ENCODE peak calls at places on chromosomes 6 and 20, in nine cellular contexts. Y is sigmoid colon; D is right lobe of liver; T is CD8-positive, alpha-beta T cell; B is right cardiac atrium; Z is heart left ventricle; I is mammary epithelial cell; J is ovary; P is RWPE2. S is an unnamed sample.

GRCh38 chr6:104623052-104623690 is 236.5 kb downstream of the HACE1 start:
- DNase-seq in Y (no peak), D (no peak), T (no peak), B (no peak), Z (no peak), I (no peak), J (no peak), P (no peak), S (no peak)

GRCh38 chr6:37557645-37558114 is 58.0 kb upstream of the CCDC167 start:
- DNase-seq in Y (no peak), D (no peak), T (no peak), B (no peak), Z (no peak), I (peak; percentile 10), J (no peak), P (no peak), S (no peak)

GRCh38 chr6:109769213-109769612 is 78.1 kb downstream of the FIG4 start:
- DNase-seq in Y (no peak), D (no peak), T (no peak), B (no peak), Z (no peak), I (no peak), J (no peak), P (no peak), S (no peak)

GRCh38 chr20:10861619-10862018 is 187.8 kb upstream of the JAG1 start:
- DNase-seq in Y (no peak), D (no peak), T (no peak), B (no peak), Z (no peak), I (peak; percentile 33), J (no peak), P (no peak), S (no peak)

GRCh38 chr6:29504961-29505360 is 17.2 kb upstream of the MAS1L start:
- DNase-seq in Y (no peak), D (peak; percentile 46), T (no peak), B (no peak), Z (no peak), I (no peak), J (no peak), P (no peak), S (no peak)

GRCh38 chr6:1388927-1389790 is at the start of gene FOXF2:
- DNase-seq in Y (peak; percentile 85), D (no peak), T (no peak), B (peak; percentile 39), Z (no peak), I (no peak), J (no peak), P (no peak), S (no peak)

GRCh38 chr20:5718896-5719595 is 31.2 kb upstream of the SHLD1 start:
- DNase-seq in Y (no peak), D (peak; percentile 69), T (no peak), B (no peak), Z (peak; percentile 69), I (no peak), J (no peak), P (no peak), S (no peak)

GRCh38 chr20:33372993-33373441 is 28.3 kb downstream of the CDK5RAP1 start:
- DNase-seq in Y (no peak), D (peak; percentile 49), T (no peak), B (no peak), Z (no peak), I (peak; percentile 79), J (no peak), P (no peak), S (no peak)

GRCh38 chr20:61830241-61830930 is 235.3 kb downstream of the TAF4 start:
- DNase-seq in Y (no peak), D (no peak), T (no peak), B (no peak), Z (no peak), I (no peak), J (no peak), P (no peak), S (no peak)

GRCh38 chr6:19433101-19433500 is 404.1 kb upstream of the ID4 start:
- DNase-seq in Y (no peak), D (no peak), T (no peak), B (no peak), Z (no peak), I (peak; percentile 36), J (no peak), P (no peak), S (no peak)

GRCh38 chr6:45001663-45002062 is 326.5 kb upstream of the RUNX2 start:
- DNase-seq in Y (no peak), D (no peak), T (no peak), B (no peak), Z (no peak), I (no peak), J (no peak), P (no peak), S (no peak)

DNA sequence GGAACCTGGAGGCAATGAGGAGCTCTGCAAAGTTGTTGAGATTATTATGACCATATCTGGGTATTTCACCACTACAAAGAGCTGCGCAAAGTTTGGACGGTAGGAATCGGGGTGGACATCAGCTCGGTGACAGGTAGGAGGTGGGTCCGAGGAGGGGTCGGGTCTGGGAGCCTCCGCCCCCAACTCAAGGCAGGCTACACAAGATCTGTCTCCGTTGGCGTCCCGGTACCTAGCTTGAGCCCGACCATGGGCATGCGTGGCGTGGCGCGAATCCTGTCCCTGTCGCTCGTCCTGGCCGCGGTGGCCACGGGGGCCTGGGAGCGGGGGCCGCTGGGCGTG is 40.2 kb upstream of the ZNFX1 start:
- DNase-seq in Y (no peak), D (no peak), T (no peak), B (no peak), Z (no peak), I (no peak), J (no peak), P (no peak), S (no peak)
- H3K4me3 ChIP-seq in Y (peak overlapping the region; percentile 15), D (peak overlapping the region; percentile 24), T (peak overlapping the region; percentile 66), B (peak overlapping the region; percentile 23), Z (peak overlapping the region; percentile 32), I (peak overlapping the region; percentile 32), J (no peak overlapping the region), P (no peak overlapping the region), S (no peak overlapping the region)

DNA sequence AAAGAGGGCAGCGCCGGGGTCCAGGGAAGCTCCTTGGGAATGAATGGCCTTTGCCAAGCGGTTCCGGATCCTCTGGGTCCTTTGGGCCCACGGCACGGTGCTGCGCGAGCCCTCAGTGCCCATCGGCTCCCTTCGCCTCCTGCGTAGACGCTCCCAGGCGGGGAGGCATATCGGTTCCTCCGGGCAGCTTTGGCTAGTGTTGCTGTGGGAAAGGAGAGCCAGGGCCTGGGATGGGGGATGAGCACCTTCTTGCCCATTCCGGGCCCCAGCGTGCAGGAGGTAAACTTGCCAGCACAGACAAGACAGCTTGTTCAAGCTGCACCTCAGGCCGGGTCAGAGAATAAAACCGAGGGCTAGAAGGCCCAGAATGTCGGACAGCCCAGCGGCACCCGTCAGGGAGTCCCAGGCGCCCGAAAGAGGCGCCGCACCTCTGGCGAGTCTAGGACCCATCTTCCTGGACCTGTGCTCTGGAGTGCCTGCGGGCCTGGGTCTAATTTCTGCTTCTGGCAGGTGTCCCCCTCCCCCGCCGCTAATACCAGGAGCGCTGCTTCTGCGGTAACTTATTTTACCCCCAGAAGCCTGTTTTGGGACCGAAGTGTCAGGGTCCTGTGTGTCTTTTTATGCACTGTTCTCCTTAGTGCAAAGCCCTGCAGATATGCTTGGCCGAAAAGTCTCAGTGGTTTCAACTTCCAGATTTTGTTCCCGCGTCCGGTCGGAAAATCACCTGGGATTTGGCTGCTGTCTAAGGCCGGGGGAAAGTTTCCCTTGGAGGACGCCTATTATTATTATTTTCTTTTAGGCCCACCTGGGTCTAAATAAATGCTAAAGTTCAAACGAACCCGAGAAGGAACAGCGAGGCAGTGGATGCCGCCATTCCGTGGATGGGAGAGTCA is 1.7 kb upstream of the TFAP2C start:
- DNase-seq in Y (no peak), D (no peak), T (no peak), B (no peak), Z (no peak), I (no peak), J (no peak), P (no peak), S (no peak)
- H3K27me3 ChIP-seq in Y (peaks cover 41% of the 10 kb centered on the region), D (peaks cover 26% of the 10 kb centered on the region), T (peaks cover 10% of the 10 kb centered on the region), B (no peaks in the 10 kb centered on the region), Z (peaks cover 77% of the 10 kb centered on the region), I (peaks cover 2% of the 10 kb centered on the region), J (no peaks in the 10 kb centered on the region), P (no peaks in the 10 kb centered on the region), S (peaks cover 69% of the 10 kb centered on the region)

GRCh38 chr6:153117986-153118886 is 12.8 kb downstream of the RGS17 start:
- DNase-seq in Y (no peak), D (no peak), T (no peak), B (no peak), Z (no peak), I (peak; percentile 88), J (no peak), P (no peak), S (peak; percentile 22)
- H3K27ac ChIP-seq in Y (no peak overlapping the region), D (no peak overlapping the region), T (no peak overlapping the region), B (no peak overlapping the region), Z (no peak overlapping the region), I (peak overlapping the region; percentile 80), J (no peak overlapping the region), P (peak overlapping the region; percentile 73), S (no peak overlapping the region)

GRCh38 chr20:44695295-44696230 is 19.6 kb upstream of the CCN5 start:
- DNase-seq in Y (no peak), D (no peak), T (no peak), B (no peak), Z (no peak), I (no peak), J (no peak), P (peak; percentile 33), S (no peak)
- H3K4me3 ChIP-seq in Y (no peak overlapping the region), D (no peak overlapping the region), T (no peak overlapping the region), B (no peak overlapping the region), Z (no peak overlapping the region), I (no peak overlapping the region), J (no peak overlapping the region), P (no peak overlapping the region), S (no peak overlapping the region)

DNA sequence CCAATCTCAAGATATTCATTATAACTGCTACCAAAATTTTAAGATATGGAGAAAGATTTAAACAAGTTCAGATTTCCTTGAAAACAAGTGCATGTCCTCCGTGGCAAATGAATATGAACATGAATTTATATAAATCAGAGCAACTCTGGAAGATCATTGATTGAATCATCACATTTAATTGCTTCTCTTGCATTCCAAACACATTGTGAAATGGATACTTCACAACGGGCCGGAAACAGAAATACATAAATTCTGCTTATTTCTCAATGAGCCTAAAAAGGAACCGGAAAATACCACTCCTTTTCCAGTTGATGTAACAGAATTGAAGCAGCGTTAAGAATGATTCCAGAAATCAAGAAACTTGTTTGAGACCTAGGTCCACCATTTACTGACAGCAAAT is 134.7 kb upstream of the BTN3A2 start:
- DNase-seq in Y (no peak), D (no peak), T (no peak), B (no peak), Z (no peak), I (no peak), J (no peak), P (no peak), S (no peak)
- H3K27me3 ChIP-seq in Y (peaks cover 7% of the 10 kb centered on the region), D (no peaks in the 10 kb centered on the region), T (no peaks in the 10 kb centered on the region), B (no peaks in the 10 kb centered on the region), Z (peaks cover 3% of the 10 kb centered on the region), I (no peaks in the 10 kb centered on the region), J (no peaks in the 10 kb centered on the region), P (no peaks in the 10 kb centered on the region), S (no peaks in the 10 kb centered on the region)

S was measured in brain microvascular endothelial cell.